ENCODE peak calls at places on chromosomes 13 and 19, in nine cellular contexts. One of them, this sample, is unnamed.

GRCh38 chr19:14517840-14518505 is at the start of gene DNAJB1:
- DNase-seq in Panc1: no peak
- DNase-seq in K562: peak
- DNase-seq in A549: peak
- DNase-seq in HepG2: peak
- DNase-seq in HCT116: no peak
- DNase-seq in GM23338: peak
- DNase-seq in HL-60: peak
- DNase-seq in SK-N-SH: peak
- DNase-seq in this sample: no peak

GRCh38 chr13:90633849-90634248 is 713.6 kb upstream of the MIR17HG start:
- DNase-seq in Panc1: no peak
- DNase-seq in SK-N-SH: no peak
- DNase-seq in HepG2: no peak
- DNase-seq in K562: no peak
- DNase-seq in A549: no peak
- DNase-seq in GM23338: no peak
- DNase-seq in HL-60: no peak
- DNase-seq in HCT116: no peak
- DNase-seq in this sample: no peak

GRCh38 chr19:44796701-44797115 is 12.2 kb upstream of the BCAM start:
- DNase-seq in Panc1: no peak
- DNase-seq in HCT116: no peak
- DNase-seq in K562: no peak
- DNase-seq in A549: no peak
- DNase-seq in SK-N-SH: no peak
- DNase-seq in HL-60: no peak
- DNase-seq in GM23338: peak
- DNase-seq in HepG2: peak
- DNase-seq in this sample: no peak

GRCh38 chr19:55444720-55445045 is 1.6 kb upstream of the SHISA7 start:
- DNase-seq in SK-N-SH: no peak
- DNase-seq in HCT116: no peak
- DNase-seq in GM23338: no peak
- DNase-seq in Panc1: no peak
- DNase-seq in HepG2: no peak
- DNase-seq in HL-60: no peak
- DNase-seq in A549: no peak
- DNase-seq in K562: no peak
- DNase-seq in this sample: no peak

GRCh38 chr13:21465710-21466160 is 6.6 kb upstream of the ZDHHC20 start:
- DNase-seq in SK-N-SH: no peak
- DNase-seq in K562: no peak
- DNase-seq in GM23338: peak
- DNase-seq in HepG2: peak
- DNase-seq in A549: no peak
- DNase-seq in Panc1: no peak
- DNase-seq in HCT116: no peak
- DNase-seq in HL-60: no peak
- DNase-seq in this sample: no peak

GRCh38 chr19:58562126-58563033 is 4.0 kb upstream of the UBE2M start:
- DNase-seq in Panc1: no peak
- DNase-seq in HCT116: no peak
- DNase-seq in K562: no peak
- DNase-seq in SK-N-SH: peak
- DNase-seq in A549: no peak
- DNase-seq in HepG2: no peak
- DNase-seq in HL-60: no peak
- DNase-seq in GM23338: peak
- DNase-seq in this sample: no peak

GRCh38 chr13:44764334-44764733 is 188.2 kb upstream of the TSC22D1 start:
- DNase-seq in Panc1: no peak
- DNase-seq in HL-60: peak
- DNase-seq in SK-N-SH: no peak
- DNase-seq in A549: no peak
- DNase-seq in K562: no peak
- DNase-seq in GM23338: peak
- DNase-seq in HCT116: no peak
- DNase-seq in HepG2: no peak
- DNase-seq in this sample: no peak

GRCh38 chr13:107835339-107836018 is 379.9 kb downstream of the LIG4 start:
- DNase-seq in K562: no peak
- DNase-seq in HCT116: no peak
- DNase-seq in GM23338: no peak
- DNase-seq in Panc1: no peak
- DNase-seq in A549: no peak
- DNase-seq in SK-N-SH: no peak
- DNase-seq in HL-60: peak
- DNase-seq in HepG2: no peak
- DNase-seq in this sample: no peak

GRCh38 chr19:34556500-34556899 is 74.9 kb downstream of the WTIP start:
- DNase-seq in HCT116: peak
- DNase-seq in HepG2: peak
- DNase-seq in K562: peak
- DNase-seq in Panc1: no peak
- DNase-seq in HL-60: peak
- DNase-seq in SK-N-SH: no peak
- DNase-seq in GM23338: peak
- DNase-seq in A549: no peak
- DNase-seq in this sample: no peak

GRCh38 chr19:19460258-19460731 is 54.8 kb downstream of the GATAD2A start:
- DNase-seq in GM23338: no peak
- DNase-seq in HL-60: peak
- DNase-seq in K562: no peak
- DNase-seq in A549: no peak
- DNase-seq in HepG2: no peak
- DNase-seq in HCT116: no peak
- DNase-seq in Panc1: no peak
- DNase-seq in SK-N-SH: no peak
- DNase-seq in this sample: no peak

GRCh38 chr13:48449656-48450055 is 36.7 kb upstream of the LPAR6 start:
- DNase-seq in HL-60: no peak
- DNase-seq in HCT116: no peak
- DNase-seq in Panc1: no peak
- DNase-seq in A549: no peak
- DNase-seq in SK-N-SH: no peak
- DNase-seq in K562: no peak
- DNase-seq in HepG2: no peak
- DNase-seq in GM23338: no peak
- DNase-seq in this sample: no peak
- TF ChIP-seq REST in HL-60: no peak
- TF ChIP-seq REST in HCT116: no peak
- TF ChIP-seq REST in Panc1: no peak
- TF ChIP-seq REST in A549: no peak
- TF ChIP-seq REST in SK-N-SH: no peak
- TF ChIP-seq REST in K562: no peak
- TF ChIP-seq REST in HepG2: no peak
- TF ChIP-seq REST in GM23338: no peak
- TF ChIP-seq REST in this sample: no peak

GRCh38 chr19:46974181-46974580 is 45.5 kb upstream of the NPAS1 start:
- DNase-seq in Panc1: no peak
- DNase-seq in K562: no peak
- DNase-seq in SK-N-SH: no peak
- DNase-seq in HCT116: no peak
- DNase-seq in A549: no peak
- DNase-seq in GM23338: no peak
- DNase-seq in HL-60: no peak
- DNase-seq in HepG2: no peak
- DNase-seq in this sample: no peak

GRCh38 chr19:46977548-46977947 is 42.1 kb upstream of the NPAS1 start:
- DNase-seq in HCT116: no peak
- DNase-seq in K562: no peak
- DNase-seq in A549: no peak
- DNase-seq in HL-60: no peak
- DNase-seq in Panc1: no peak
- DNase-seq in HepG2: no peak
- DNase-seq in SK-N-SH: peak
- DNase-seq in GM23338: no peak
- DNase-seq in this sample: no peak

GRCh38 chr19:46976845-46977320 is 42.8 kb upstream of the NPAS1 start:
- DNase-seq in HCT116: no peak
- DNase-seq in HL-60: peak
- DNase-seq in Panc1: no peak
- DNase-seq in SK-N-SH: peak
- DNase-seq in A549: no peak
- DNase-seq in HepG2: no peak
- DNase-seq in GM23338: peak
- DNase-seq in K562: peak
- DNase-seq in this sample: no peak

GRCh38 chr19:46975011-46975917 is 44.4 kb upstream of the NPAS1 start:
- DNase-seq in SK-N-SH: no peak
- DNase-seq in Panc1: no peak
- DNase-seq in HepG2: no peak
- DNase-seq in HL-60: no peak
- DNase-seq in K562: no peak
- DNase-seq in HCT116: no peak
- DNase-seq in A549: no peak
- DNase-seq in GM23338: no peak
- DNase-seq in this sample: no peak

GRCh38 chr19:46975918-46976782 is 43.5 kb upstream of the NPAS1 start:
- DNase-seq in HepG2: peak
- DNase-seq in HL-60: no peak
- DNase-seq in Panc1: no peak
- DNase-seq in HCT116: peak
- DNase-seq in K562: no peak
- DNase-seq in GM23338: peak
- DNase-seq in SK-N-SH: peak
- DNase-seq in A549: no peak
- DNase-seq in this sample: no peak
- TF ChIP-seq REST in HepG2: no peak
- TF ChIP-seq REST in HL-60: no peak
- TF ChIP-seq REST in Panc1: no peak
- TF ChIP-seq REST in HCT116: no peak
- TF ChIP-seq REST in K562: no peak
- TF ChIP-seq REST in GM23338: no peak
- TF ChIP-seq REST in SK-N-SH: peak
- TF ChIP-seq REST in A549: no peak
- TF ChIP-seq REST in this sample: no peak

GRCh38 chr13:28220166-28220565 is 81.8 kb downstream of the PAN3 start:
- DNase-seq in HCT116: no peak
- DNase-seq in Panc1: no peak
- DNase-seq in HL-60: no peak
- DNase-seq in K562: no peak
- DNase-seq in SK-N-SH: no peak
- DNase-seq in HepG2: no peak
- DNase-seq in GM23338: no peak
- DNase-seq in A549: no peak
- DNase-seq in this sample: no peak
- TF ChIP-seq REST in HCT116: no peak
- TF ChIP-seq REST in Panc1: no peak
- TF ChIP-seq REST in HL-60: no peak
- TF ChIP-seq REST in K562: no peak
- TF ChIP-seq REST in SK-N-SH: no peak
- TF ChIP-seq REST in HepG2: no peak
- TF ChIP-seq REST in GM23338: no peak
- TF ChIP-seq REST in A549: no peak
- TF ChIP-seq REST in this sample: no peak

DNA sequence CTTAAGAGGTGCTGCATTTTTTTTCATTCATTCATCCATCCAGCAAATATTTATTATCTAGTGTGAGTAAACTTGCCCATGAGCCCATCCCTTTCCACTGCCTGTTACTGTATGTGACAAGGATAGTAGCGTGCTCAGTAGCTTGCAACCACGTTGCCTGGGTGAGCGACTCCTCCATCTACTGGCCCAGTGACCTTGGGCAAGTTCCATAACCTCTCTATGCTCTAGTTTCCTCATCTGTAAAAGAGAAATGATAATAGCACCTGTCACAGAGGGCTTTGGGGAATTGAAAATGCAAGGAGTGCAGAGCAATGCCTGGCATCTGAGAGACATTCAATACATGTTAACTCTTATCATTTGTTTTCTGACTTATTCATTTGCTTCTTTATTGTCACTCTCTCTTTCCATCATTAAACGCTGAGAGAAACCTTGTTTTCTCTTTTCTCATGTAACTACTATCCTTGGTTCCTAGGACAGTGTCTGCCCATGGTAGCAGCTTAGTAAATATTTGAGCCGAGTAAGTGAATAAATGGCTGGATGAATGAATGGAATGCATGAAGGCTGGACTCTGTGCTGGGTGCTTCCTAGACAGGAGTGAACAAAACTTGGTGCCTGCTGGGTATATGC is 19.9 kb downstream of the LRCH1 start:
- DNase-seq in HL-60: no peak
- DNase-seq in HepG2: no peak
- DNase-seq in K562: no peak
- DNase-seq in GM23338: no peak
- DNase-seq in HCT116: no peak
- DNase-seq in SK-N-SH: no peak
- DNase-seq in A549: no peak
- DNase-seq in Panc1: no peak
- DNase-seq in this sample: no peak
- TF ChIP-seq REST in HL-60: no peak
- TF ChIP-seq REST in HepG2: no peak
- TF ChIP-seq REST in K562: no peak
- TF ChIP-seq REST in GM23338: no peak
- TF ChIP-seq REST in HCT116: no peak
- TF ChIP-seq REST in SK-N-SH: no peak
- TF ChIP-seq REST in A549: no peak
- TF ChIP-seq REST in Panc1: no peak
- TF ChIP-seq REST in this sample: no peak

GRCh38 chr13:93552596-93552995 is 326.0 kb downstream of the GPC6 start:
- DNase-seq in HL-60: no peak
- DNase-seq in Panc1: no peak
- DNase-seq in K562: no peak
- DNase-seq in SK-N-SH: no peak
- DNase-seq in GM23338: peak
- DNase-seq in HCT116: no peak
- DNase-seq in A549: no peak
- DNase-seq in HepG2: no peak
- DNase-seq in this sample: no peak

GRCh38 chr13:93547886-93548285 is 321.3 kb downstream of the GPC6 start:
- DNase-seq in HCT116: no peak
- DNase-seq in Panc1: no peak
- DNase-seq in HepG2: no peak
- DNase-seq in SK-N-SH: no peak
- DNase-seq in GM23338: no peak
- DNase-seq in K562: no peak
- DNase-seq in HL-60: no peak
- DNase-seq in A549: no peak
- DNase-seq in this sample: no peak

GRCh38 chr13:93554514-93554913 is 327.9 kb downstream of the GPC6 start:
- DNase-seq in A549: no peak
- DNase-seq in Panc1: no peak
- DNase-seq in K562: no peak
- DNase-seq in HCT116: no peak
- DNase-seq in HepG2: no peak
- DNase-seq in HL-60: no peak
- DNase-seq in GM23338: peak
- DNase-seq in SK-N-SH: no peak
- DNase-seq in this sample: no peak

GRCh38 chr13:93549326-93549855 is 322.8 kb downstream of the GPC6 start:
- DNase-seq in Panc1: no peak
- DNase-seq in A549: no peak
- DNase-seq in HCT116: no peak
- DNase-seq in K562: no peak
- DNase-seq in HepG2: no peak
- DNase-seq in GM23338: no peak
- DNase-seq in HL-60: no peak
- DNase-seq in SK-N-SH: no peak
- DNase-seq in this sample: no peak
- TF ChIP-seq REST in Panc1: no peak
- TF ChIP-seq REST in A549: no peak
- TF ChIP-seq REST in HCT116: no peak
- TF ChIP-seq REST in K562: no peak
- TF ChIP-seq REST in HepG2: no peak
- TF ChIP-seq REST in GM23338: no peak
- TF ChIP-seq REST in HL-60: no peak
- TF ChIP-seq REST in SK-N-SH: no peak
- TF ChIP-seq REST in this sample: no peak

This sample was measured in GM12878.